ENCODE peak calls at places on chromosomes 7 and 10, in seven cellular contexts. A is AG09309, D is NB4, B is AG10803, M is choroid plexus epithelial cell, Q is brain microvascular endothelial cell, V is upper lobe of right lung. K is an unnamed sample.

GRCh38 chr7:3279147-3279818 is 21.8 kb upstream of the SDK1 start:
- DNase-seq in A (no peak), D (no peak), B (no peak), M (no peak), Q (no peak), V (no peak), K (no peak)

GRCh38 chr10:117262296-117263293 is 21.7 kb downstream of the SLC18A2 start:
- DNase-seq in A (no peak), D (no peak), B (no peak), M (no peak), Q (no peak), V (no peak), K (no peak)

GRCh38 chr10:70584366-70584765 is 18.2 kb downstream of the PRF1 start:
- DNase-seq in A (no peak), D (no peak), B (no peak), M (no peak), Q (no peak), V (peak; percentile 35), K (no peak)

GRCh38 chr7:37694208-37695080 is 10.9 kb downstream of the GPR141 start:
- DNase-seq in A (no peak), D (peak; percentile 100), B (no peak), M (no peak), Q (no peak), V (peak; percentile 65), K (no peak)

GRCh38 chr7:73477376-73477775 is 43.8 kb downstream of the FZD9 start:
- DNase-seq in A (no peak), D (no peak), B (no peak), M (no peak), Q (no peak), V (no peak), K (no peak)

GRCh38 chr7:143013897-143014296 is 13.0 kb downstream of the OR9A2 start:
- DNase-seq in A (peak; percentile 63), D (no peak), B (peak; percentile 86), M (peak; percentile 70), Q (peak; percentile 56), V (no peak), K (peak; percentile 80)

GRCh38 chr7:93920496-93921189 is 892 bp upstream of the GNG11 start:
- DNase-seq in A (no peak), D (no peak), B (peak; percentile 35), M (peak; percentile 28), Q (no peak), V (no peak), K (no peak)

GRCh38 chr10:75776738-75777504 is 345.5 kb downstream of the LRMDA start:
- DNase-seq in A (no peak), D (no peak), B (no peak), M (no peak), Q (no peak), V (no peak), K (no peak)

GRCh38 chr7:120609136-120609753 is 248.7 kb downstream of the TSPAN12 start:
- DNase-seq in A (no peak), D (no peak), B (no peak), M (no peak), Q (no peak), V (no peak), K (peak; percentile 16)

GRCh38 chr7:4712371-4713182 is 30.5 kb downstream of the FOXK1 start:
- DNase-seq in A (no peak), D (peak; percentile 81), B (peak; percentile 70), M (peak; percentile 65), Q (peak; percentile 63), V (no peak), K (no peak)

GRCh38 chr10:33571616-33572015 is 237.1 kb upstream of the NRP1 start:
- DNase-seq in A (no peak), D (no peak), B (no peak), M (peak; percentile 15), Q (no peak), V (no peak), K (no peak)

GRCh38 chr10:123878666-123879311 is 12.8 kb downstream of the CPXM2 start:
- DNase-seq in A (peak; percentile 76), D (no peak), B (peak; percentile 65), M (no peak), Q (no peak), V (no peak), K (no peak)

GRCh38 chr10:95440326-95440725 is 120.8 kb downstream of the SORBS1 start:
- DNase-seq in A (no peak), D (no peak), B (no peak), M (no peak), Q (no peak), V (no peak), K (no peak)

GRCh38 chr10:47034511-47035051 is 123.4 kb downstream of the PTPN20 start:
- DNase-seq in A (no peak), D (no peak), B (peak; percentile 39), M (no peak), Q (no peak), V (peak; percentile 43), K (no peak)

GRCh38 chr7:112204776-112205347 is 1.3 kb downstream of the DOCK4 start:
- DNase-seq in A (no peak), D (peak; percentile 72), B (peak; percentile 1), M (peak; percentile 37), Q (no peak), V (no peak), K (no peak)

GRCh38 chr7:16347461-16348192 is 73.7 kb downstream of the CRPPA start:
- DNase-seq in A (no peak), D (no peak), B (peak; percentile 21), M (peak; percentile 45), Q (peak; percentile 31), V (no peak), K (peak; percentile 22)

GRCh38 chr7:150365673-150366398 is 2.8 kb upstream of the REPIN1 start:
- DNase-seq in A (no peak), D (peak; percentile 84), B (no peak), M (no peak), Q (no peak), V (peak; percentile 28), K (no peak)

GRCh38 chr7:42155836-42156540 is 81.0 kb downstream of the GLI3 start:
- DNase-seq in A (no peak), D (no peak), B (peak; percentile 67), M (peak; percentile 23), Q (no peak), V (no peak), K (no peak)

GRCh38 chr10:87848998-87849397 is 14.3 kb downstream of the KLLN start:
- DNase-seq in A (no peak), D (no peak), B (no peak), M (no peak), Q (no peak), V (no peak), K (no peak)

GRCh38 chr10:78301891-78302738 is 268.5 kb downstream of the RPS24 start:
- DNase-seq in A (no peak), D (peak; percentile 28), B (no peak), M (peak; percentile 21), Q (no peak), V (no peak), K (no peak)

DNA sequence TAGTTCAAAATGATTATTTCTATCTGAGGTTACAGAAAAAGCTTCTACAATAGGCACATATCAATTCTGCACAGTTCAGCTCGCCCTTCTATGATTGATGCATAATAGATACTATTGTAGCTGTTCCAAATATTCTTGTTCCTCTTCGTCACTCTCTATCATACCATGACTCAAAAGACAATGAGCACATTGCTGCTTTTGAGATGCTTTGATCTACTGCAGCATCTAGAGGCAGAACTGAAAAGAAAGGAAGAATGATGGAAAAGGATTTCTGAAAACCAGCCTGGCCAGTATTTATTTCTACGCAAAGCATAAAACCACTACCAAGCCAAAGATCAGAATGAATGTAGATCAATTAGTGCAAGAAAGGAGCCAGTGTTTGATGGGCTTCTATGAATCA is 59.3 kb upstream of the PLXDC2 start:
- DNase-seq in A (no peak), D (no peak), B (no peak), M (no peak), Q (no peak), V (no peak), K (no peak)
- TF ChIP-seq CTCF in A (no peak), D (no peak), B (no peak), M (no peak), Q (no peak), V (no peak), K (no peak)

GRCh38 chr10:102395677-102396197 is at the start of gene NFKB2:
- DNase-seq in A (no peak), D (no peak), B (peak; percentile 75), M (peak; percentile 42), Q (no peak), V (no peak), K (no peak)
- H3K4me3 ChIP-seq in A (peak within 1 kb of the TSS; percentile 75), D (peak within 1 kb of the TSS; percentile 63), B (peak within 1 kb of the TSS; percentile 86), M (peak within 1 kb of the TSS; percentile 72), Q (peak within 1 kb of the TSS; percentile 73), V (peak within 1 kb of the TSS; percentile 87), K (peak within 1 kb of the TSS; percentile 59)

GRCh38 chr10:77177161-77177560 is 460.4 kb downstream of the KCNMA1 start:
- DNase-seq in A (no peak), D (no peak), B (no peak), M (no peak), Q (no peak), V (no peak), K (no peak)

GRCh38 chr10:77175631-77176222 is 461.9 kb downstream of the KCNMA1 start:
- DNase-seq in A (no peak), D (peak; percentile 52), B (no peak), M (no peak), Q (no peak), V (no peak), K (no peak)

GRCh38 chr10:77177589-77177988 is 460.0 kb downstream of the KCNMA1 start:
- DNase-seq in A (no peak), D (no peak), B (no peak), M (no peak), Q (no peak), V (no peak), K (no peak)

GRCh38 chr10:77176224-77176623 is 461.4 kb downstream of the KCNMA1 start:
- DNase-seq in A (no peak), D (peak; percentile 92), B (no peak), M (no peak), Q (no peak), V (no peak), K (no peak)

GRCh38 chr10:77173615-77174461 is 463.8 kb downstream of the KCNMA1 start:
- DNase-seq in A (no peak), D (peak; percentile 93), B (peak; percentile 74), M (peak; percentile 87), Q (peak; percentile 82), V (peak; percentile 67), K (peak; percentile 80)
- TF ChIP-seq CTCF in A (peak; percentile 91), D (peak; percentile 82), B (peak; percentile 95), M (peak; percentile 96), Q (peak; percentile 91), V (peak; percentile 86), K (peak; percentile 85)

DNA sequence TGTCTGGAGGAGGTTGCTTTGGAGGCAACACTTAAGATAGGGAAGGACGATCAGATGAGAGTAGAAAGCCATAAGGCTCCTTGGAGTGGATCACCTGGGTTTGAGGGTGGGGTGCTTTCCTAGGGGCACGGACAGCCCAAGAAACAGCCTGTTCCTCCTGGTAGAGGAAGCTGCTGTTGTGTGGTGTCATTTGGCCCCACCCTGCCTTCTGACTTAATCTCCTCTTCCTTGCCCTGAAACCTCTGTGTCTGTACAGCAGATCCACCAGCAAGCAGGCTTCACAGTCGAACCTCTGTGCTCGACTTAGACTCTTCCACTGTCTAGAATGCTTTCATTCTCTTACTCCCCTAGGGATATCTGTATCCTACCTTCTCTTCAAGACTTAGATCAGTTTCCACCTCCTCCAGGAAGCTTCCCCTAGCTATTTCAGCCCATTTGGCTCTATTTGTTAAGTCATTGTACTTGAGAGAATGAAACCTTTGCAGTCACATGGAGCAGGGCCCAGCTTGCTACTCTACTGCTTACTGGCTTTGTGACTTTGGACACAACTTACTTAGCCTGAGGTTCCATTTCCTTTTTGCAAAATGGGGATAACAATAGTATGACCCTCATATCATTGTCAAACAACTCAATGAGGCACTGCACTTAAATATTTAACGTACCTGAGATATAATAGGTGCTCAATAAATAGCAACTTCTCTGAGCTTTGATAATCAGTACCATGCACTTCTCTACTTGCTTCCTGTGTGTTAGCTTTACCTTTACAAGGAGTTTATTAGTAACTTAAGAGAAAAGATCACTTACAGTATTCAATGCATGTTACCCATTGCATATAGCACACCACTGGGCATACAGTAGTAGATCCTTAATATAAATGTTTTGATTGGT is 5.0 kb downstream of the MXI1 start:
- DNase-seq in A (no peak), D (peak; percentile 81), B (no peak), M (no peak), Q (no peak), V (no peak), K (no peak)
- H3K4me3 ChIP-seq in A (no peak overlapping the region), D (peak overlapping the region; percentile 54), B (no peak overlapping the region), M (no peak overlapping the region), Q (no peak overlapping the region), V (peak overlapping the region; percentile 60), K (no peak overlapping the region)